ENCODE peak calls at places on chromosomes 16 and 17, in seven cellular contexts. Y is retinal pigment epithelial cell, M is skeletal muscle cell, P is cardiac fibroblast, H is astrocyte of the spinal cord, O is GM23248, G is pancreas. K is an unnamed sample.

GRCh38 chr16:20675488-20676267 is 21.8 kb downstream of the ACSM1 start:
- DNase-seq in Y (no peak), M (no peak), P (peak), H (no peak), O (peak), G (peak), K (no peak)

GRCh38 chr17:59490259-59490658 is 75.2 kb upstream of the DHX40 start:
- DNase-seq in Y (no peak), M (no peak), P (peak), H (no peak), O (peak), G (no peak), K (no peak)

GRCh38 chr17:70319516-70319915 is 150.2 kb downstream of the KCNJ2 start:
- DNase-seq in Y (no peak), M (no peak), P (no peak), H (no peak), O (no peak), G (no peak), K (no peak)

GRCh38 chr16:27917953-27918352 is 145.6 kb downstream of the GSG1L start:
- DNase-seq in Y (no peak), M (no peak), P (no peak), H (no peak), O (no peak), G (no peak), K (no peak)

GRCh38 chr16:70659953-70660671 is 13.8 kb downstream of the IL34 start:
- DNase-seq in Y (no peak), M (no peak), P (no peak), H (no peak), O (no peak), G (no peak), K (no peak)

GRCh38 chr17:17491546-17491988 is 4.6 kb downstream of the RASD1 start:
- DNase-seq in Y (no peak), M (no peak), P (no peak), H (no peak), O (no peak), G (no peak), K (no peak)

GRCh38 chr16:67652578-67653130 is 7.4 kb downstream of the ACD start:
- DNase-seq in Y (no peak), M (no peak), P (no peak), H (no peak), O (peak), G (no peak), K (no peak)

GRCh38 chr17:45889579-45889978 is 4.8 kb upstream of the MAPT start:
- DNase-seq in Y (no peak), M (no peak), P (no peak), H (no peak), O (no peak), G (no peak), K (no peak)

GRCh38 chr16:24309222-24309905 is 53.2 kb downstream of the CACNG3 start:
- DNase-seq in Y (peak), M (peak), P (peak), H (peak), O (peak), G (peak), K (no peak)

GRCh38 chr17:80992948-80993624 is 1.4 kb downstream of the CHMP6 start:
- DNase-seq in Y (no peak), M (no peak), P (no peak), H (no peak), O (no peak), G (no peak), K (no peak)

GRCh38 chr16:30567160-30567990 is 4.1 kb downstream of the ZNF688 start:
- DNase-seq in Y (no peak), M (no peak), P (peak), H (no peak), O (no peak), G (no peak), K (no peak)

GRCh38 chr17:246851-247421 is 65.5 kb upstream of the DOC2B start:
- DNase-seq in Y (no peak), M (no peak), P (no peak), H (no peak), O (no peak), G (peak), K (no peak)

GRCh38 chr16:58264961-58265479 is 29.8 kb downstream of the PRSS54 start:
- DNase-seq in Y (peak), M (peak), P (peak), H (peak), O (peak), G (no peak), K (no peak)

GRCh38 chr17:70225272-70225671 is 55.9 kb downstream of the KCNJ2 start:
- DNase-seq in Y (no peak), M (no peak), P (no peak), H (no peak), O (no peak), G (no peak), K (no peak)

GRCh38 chr17:45745843-45746494 is 38.2 kb upstream of the CRHR1 start:
- DNase-seq in Y (no peak), M (no peak), P (no peak), H (no peak), O (no peak), G (no peak), K (no peak)

GRCh38 chr16:3578610-3579551 is 1.7 kb upstream of the NLRC3 start:
- DNase-seq in Y (no peak), M (no peak), P (no peak), H (peak), O (no peak), G (no peak), K (no peak)

GRCh38 chr17:33049781-33050414 is 58.3 kb downstream of the SPACA3 start:
- DNase-seq in Y (no peak), M (no peak), P (peak), H (peak), O (peak), G (peak), K (no peak)

GRCh38 chr16:22232277-22233049 is 26.4 kb downstream of the EEF2K start:
- DNase-seq in Y (peak), M (no peak), P (peak), H (peak), O (peak), G (peak), K (no peak)

GRCh38 chr16:47258874-47259461 is 115.2 kb upstream of the NETO2 start:
- DNase-seq in Y (no peak), M (no peak), P (peak), H (peak), O (peak), G (no peak), K (no peak)

GRCh38 chr17:38875477-38876080 is 5.7 kb downstream of the LASP1 start:
- DNase-seq in Y (no peak), M (no peak), P (no peak), H (no peak), O (peak), G (no peak), K (no peak)

GRCh38 chr17:79779088-79779529 is 1.2 kb downstream of the CBX2 start:
- DNase-seq in Y (no peak), M (no peak), P (no peak), H (no peak), O (no peak), G (no peak), K (no peak)
- H3K4me3 ChIP-seq in Y (peak), M (peak), P (peak), H (peak), O (no peak), G (no peak), K (peak)

DNA sequence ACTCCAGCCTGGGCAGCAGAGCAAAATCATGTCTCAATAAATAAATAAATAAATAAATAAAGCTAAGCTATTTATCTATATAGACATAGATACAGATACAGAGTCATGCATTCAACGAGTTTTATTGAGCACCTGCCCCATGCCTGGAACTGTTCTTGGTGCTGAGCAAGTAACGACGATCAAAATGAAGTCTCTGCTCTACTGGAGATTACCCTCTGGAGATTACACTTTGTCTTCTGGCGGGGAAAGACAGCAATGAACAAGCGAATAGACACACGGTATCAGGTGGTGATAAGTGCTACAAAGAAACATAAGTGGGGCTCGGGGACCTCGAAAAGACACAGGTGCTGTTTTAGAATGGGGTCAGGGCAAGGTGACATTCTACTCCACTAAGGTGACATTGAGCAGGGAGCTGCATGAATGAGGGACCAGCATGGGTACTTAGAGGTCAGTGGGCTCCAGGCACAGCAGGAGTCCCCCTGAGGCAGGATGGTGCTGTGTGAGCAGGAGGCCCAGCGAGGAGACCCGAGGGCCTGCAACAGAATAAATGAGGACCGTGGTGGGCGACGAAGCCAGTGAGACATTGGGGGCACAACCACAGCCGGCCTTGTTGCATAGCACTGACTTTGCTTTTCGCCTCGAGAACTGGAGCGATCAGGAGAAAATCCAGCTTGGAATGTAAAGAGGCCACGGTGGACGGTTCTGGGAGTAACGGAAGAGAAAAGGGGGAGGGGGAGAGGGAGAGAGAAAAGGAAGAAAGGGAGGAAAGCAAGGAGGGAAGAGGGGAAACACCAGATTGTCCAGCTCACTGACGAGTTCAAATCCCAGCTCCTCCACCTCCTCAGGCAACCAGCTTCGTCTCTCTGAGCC is 42.4 kb upstream of the MEAK7 start:
- DNase-seq in Y (no peak), M (no peak), P (no peak), H (no peak), O (no peak), G (no peak), K (no peak)
- H3K4me3 ChIP-seq in Y (no peak), M (no peak), P (no peak), H (no peak), O (no peak), G (no peak), K (no peak)

GRCh38 chr16:87829123-87829980 is 40.0 kb downstream of the SLC7A5 start:
- DNase-seq in Y (no peak), M (no peak), P (no peak), H (no peak), O (peak), G (no peak), K (no peak)
- H3K4me3 ChIP-seq in Y (no peak), M (no peak), P (no peak), H (no peak), O (no peak), G (no peak), K (no peak)

DNA sequence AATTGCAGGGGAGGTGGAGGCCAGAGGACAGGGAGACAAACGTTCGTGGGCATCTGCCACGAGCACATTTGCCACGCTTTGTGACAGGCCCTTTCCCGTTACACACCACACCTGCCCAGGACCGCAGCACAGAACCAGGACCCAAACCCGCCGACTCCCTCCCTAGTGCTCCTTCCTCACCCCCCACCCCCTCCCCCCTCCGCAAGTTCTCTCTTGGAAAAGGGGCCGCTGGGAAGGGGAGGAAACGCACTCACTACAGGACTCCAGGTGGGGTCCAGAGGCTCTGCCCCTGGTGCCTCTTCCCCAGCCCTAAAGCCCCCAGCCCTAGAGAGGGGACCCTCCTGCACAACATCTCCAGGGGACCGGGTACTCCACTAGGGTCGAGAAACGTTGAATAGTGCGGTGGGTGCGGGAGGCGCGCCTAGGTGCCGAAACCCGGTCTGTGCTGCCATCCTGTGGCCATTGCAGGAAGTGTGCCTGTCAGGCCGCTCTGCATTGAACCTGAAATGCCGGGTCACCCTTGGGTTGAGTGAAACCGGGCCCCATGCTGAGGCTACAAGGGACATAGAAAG is 21.9 kb upstream of the EIF1 start:
- DNase-seq in Y (no peak), M (no peak), P (peak), H (peak), O (peak), G (peak), K (peak)
- H3K4me3 ChIP-seq in Y (peak), M (peak), P (peak), H (peak), O (peak), G (peak), K (peak)

GRCh38 chr17:35486920-35487727 is 38.6 kb upstream of the SLFN13 start:
- DNase-seq in Y (no peak), M (peak), P (peak), H (peak), O (peak), G (peak), K (no peak)
- H3K4me3 ChIP-seq in Y (peak), M (peak), P (peak), H (peak), O (peak), G (peak), K (peak)